ENCODE peak calls at places on chromosomes 7 and 10, in eight cellular contexts. R, N, L, S, B, A, E and G are unnamed samples.

GRCh38 chr10:48605264-48605615 is 367 bp upstream of the ARHGAP22 start:
- DNase-seq in R (no peak), N (no peak), L (no peak), S (no peak), B (no peak), A (no peak), E (no peak), G (no peak)

GRCh38 chr10:14602807-14603538 is 171.7 kb downstream of the FAM107B start:
- DNase-seq in R (no peak), N (no peak), L (no peak), S (peak), B (no peak), A (no peak), E (no peak), G (peak)

GRCh38 chr10:120490288-120490687 is 33.3 kb downstream of the PLPP4 start:
- DNase-seq in R (peak), N (no peak), L (no peak), S (no peak), B (no peak), A (no peak), E (no peak), G (no peak)

GRCh38 chr7:83452256-83452655 is 196.7 kb downstream of the SEMA3E start:
- DNase-seq in R (no peak), N (no peak), L (no peak), S (no peak), B (no peak), A (no peak), E (no peak), G (no peak)

GRCh38 chr10:93991596-93992284 is 2.0 kb upstream of the PLCE1 start:
- DNase-seq in R (peak), N (no peak), L (no peak), S (peak), B (no peak), A (peak), E (no peak), G (peak)

GRCh38 chr10:62036186-62037081 is 134.9 kb downstream of the ARID5B start:
- DNase-seq in R (peak), N (no peak), L (no peak), S (no peak), B (no peak), A (no peak), E (no peak), G (no peak)

GRCh38 chr7:102872460-102872859 is 40.3 kb upstream of the LRRC17 start:
- DNase-seq in R (peak), N (no peak), L (no peak), S (peak), B (no peak), A (no peak), E (no peak), G (no peak)

GRCh38 chr7:106094780-106095179 is 17.3 kb downstream of the SYPL1 start:
- DNase-seq in R (no peak), N (no peak), L (no peak), S (no peak), B (no peak), A (no peak), E (no peak), G (no peak)

GRCh38 chr10:43204943-43205671 is 61.8 kb downstream of the RASGEF1A start:
- DNase-seq in R (peak), N (peak), L (no peak), S (peak), B (peak), A (peak), E (peak), G (peak)

GRCh38 chr7:83613232-83613631 is 35.7 kb downstream of the SEMA3E start:
- DNase-seq in R (peak), N (no peak), L (no peak), S (no peak), B (no peak), A (no peak), E (no peak), G (no peak)

GRCh38 chr7:75915416-75916156 is 631 bp downstream of the POR start:
- DNase-seq in R (peak), N (no peak), L (no peak), S (peak), B (no peak), A (peak), E (no peak), G (no peak)

GRCh38 chr7:50832744-50833143 is 50.0 kb upstream of the GRB10 start:
- DNase-seq in R (peak), N (no peak), L (no peak), S (peak), B (no peak), A (no peak), E (no peak), G (no peak)

GRCh38 chr7:108109216-108109908 is 20.8 kb downstream of the LAMB4 start:
- DNase-seq in R (no peak), N (no peak), L (no peak), S (no peak), B (no peak), A (no peak), E (no peak), G (no peak)
- TF ChIP-seq CTCF in R (peak), N (peak), L (no peak), S (peak), B (peak), A (no peak), E (peak), G (no peak)

GRCh38 chr10:70381491-70382421 is 669 bp downstream of the LRRC20 start:
- DNase-seq in R (peak), N (no peak), L (no peak), S (peak), B (no peak), A (peak), E (peak), G (peak)
- TF ChIP-seq CTCF in R (no peak), N (no peak), L (no peak), S (no peak), B (no peak), A (no peak), E (no peak), G (no peak)

DNA sequence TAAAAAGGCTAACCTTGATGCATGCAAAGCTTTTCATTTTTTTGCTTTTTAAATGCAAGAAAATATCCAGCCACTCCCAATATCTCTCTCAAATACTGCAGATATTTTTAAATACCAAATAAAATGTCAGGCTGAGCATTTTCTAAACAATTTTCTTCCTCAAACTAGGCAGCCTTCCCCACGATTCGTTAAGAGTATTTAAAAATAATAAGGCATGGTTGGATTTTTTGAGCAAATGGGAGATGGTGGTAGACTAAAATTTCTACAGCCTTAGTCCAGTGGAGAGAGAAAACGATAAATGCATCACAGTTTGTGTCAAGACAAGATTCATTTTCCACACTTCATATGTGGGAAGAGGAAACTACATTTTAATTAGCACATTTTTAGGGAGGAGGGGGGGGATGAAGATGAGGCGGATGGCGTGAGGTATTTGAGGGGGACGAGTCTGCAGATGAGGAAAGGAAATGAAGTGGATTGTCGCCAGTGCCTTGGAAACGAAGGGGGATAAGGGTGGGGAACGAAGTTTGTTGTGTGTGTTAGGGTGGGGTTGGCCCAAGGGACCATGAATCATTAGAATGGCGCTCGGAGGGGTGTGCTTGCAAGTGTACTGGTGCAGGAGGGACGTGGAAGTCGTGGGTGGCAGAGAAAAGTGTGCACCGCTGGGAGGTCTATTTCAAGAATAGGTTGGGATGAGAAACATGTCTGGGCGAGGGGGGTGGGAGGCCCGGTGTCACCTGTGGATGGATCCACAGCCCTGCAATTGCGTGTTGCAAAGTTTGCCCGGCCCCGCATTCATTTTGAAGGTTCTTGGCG is 1.2 kb upstream of the ADD3 start:
- DNase-seq in R (peak), N (no peak), L (no peak), S (peak), B (no peak), A (peak), E (no peak), G (peak)
- TF ChIP-seq CTCF in R (no peak), N (no peak), L (no peak), S (no peak), B (no peak), A (no peak), E (no peak), G (no peak)

GRCh38 chr10:86687750-86688149 is 19.4 kb downstream of the LDB3 start:
- DNase-seq in R (peak), N (no peak), L (no peak), S (peak), B (peak), A (no peak), E (no peak), G (no peak)

GRCh38 chr10:86689146-86689545 is 20.8 kb downstream of the LDB3 start:
- DNase-seq in R (no peak), N (no peak), L (no peak), S (no peak), B (no peak), A (no peak), E (no peak), G (no peak)

GRCh38 chr10:86686972-86687371 is 18.7 kb downstream of the LDB3 start:
- DNase-seq in R (no peak), N (no peak), L (no peak), S (no peak), B (no peak), A (no peak), E (no peak), G (no peak)

GRCh38 chr10:86690231-86690630 is 21.9 kb downstream of the LDB3 start:
- DNase-seq in R (no peak), N (no peak), L (no peak), S (no peak), B (no peak), A (no peak), E (no peak), G (no peak)

DNA sequence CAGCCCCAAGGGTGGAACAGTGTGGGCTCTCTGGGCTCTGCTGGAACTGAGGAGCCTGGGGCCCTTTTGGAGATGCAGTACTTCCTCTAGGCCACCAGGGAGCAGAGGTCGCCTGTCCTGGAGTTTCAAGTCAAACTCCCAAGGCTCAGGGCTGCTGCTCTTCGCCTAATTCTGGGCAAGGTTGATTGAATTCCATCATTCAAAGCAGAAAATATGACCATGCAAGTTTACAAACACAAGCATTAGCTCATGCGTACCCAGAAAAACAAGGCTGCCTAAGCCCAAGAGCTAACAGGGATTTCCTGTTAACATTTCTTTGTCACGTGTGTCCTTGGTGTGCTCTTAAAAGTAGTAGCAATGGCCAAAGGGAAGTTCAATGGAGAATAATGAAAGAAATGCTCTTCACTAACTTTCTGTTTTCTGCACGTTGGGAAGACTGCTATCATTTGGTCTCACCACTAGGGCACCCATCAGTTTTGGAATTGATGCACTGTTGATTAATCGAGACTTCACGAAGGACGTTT is 20.1 kb downstream of the LDB3 start:
- DNase-seq in R (peak), N (peak), L (peak), S (peak), B (peak), A (peak), E (no peak), G (no peak)
- TF ChIP-seq CTCF in R (peak), N (peak), L (peak), S (peak), B (peak), A (peak), E (peak), G (peak)

DNA sequence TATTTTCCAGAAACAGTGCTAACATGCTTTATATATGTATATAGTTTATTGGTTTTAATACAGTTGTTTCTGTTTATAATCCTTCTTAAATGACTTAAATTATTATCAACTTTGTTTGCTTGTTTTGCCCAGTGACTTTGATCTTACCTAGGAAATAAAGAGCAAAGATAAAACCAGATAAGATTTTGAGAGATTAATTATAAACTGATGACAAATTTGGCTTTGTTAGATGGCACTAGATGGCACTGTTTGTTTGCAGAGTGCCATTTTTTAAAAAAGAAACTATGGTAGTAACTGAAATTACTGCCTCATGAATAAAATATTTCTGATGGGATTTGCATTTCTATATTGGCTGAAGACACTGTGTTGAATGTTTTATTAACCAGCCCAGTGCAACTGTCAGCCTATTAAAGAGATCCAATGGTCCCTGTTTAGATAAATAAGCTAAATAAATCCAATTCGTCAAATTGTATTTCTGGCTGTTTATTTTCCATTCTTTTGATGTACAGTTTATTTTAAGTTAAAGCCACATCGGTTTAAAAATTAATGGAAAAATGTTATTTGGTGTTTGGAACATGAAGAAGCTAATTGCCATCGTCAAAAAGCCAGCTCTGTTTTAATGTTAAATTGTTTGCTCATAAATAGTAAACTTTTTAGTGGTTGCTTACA is 28.7 kb downstream of the VTI1A start:
- DNase-seq in R (peak), N (no peak), L (no peak), S (peak), B (no peak), A (no peak), E (no peak), G (no peak)
- TF ChIP-seq CTCF in R (peak), N (no peak), L (no peak), S (peak), B (peak), A (no peak), E (peak), G (no peak)

GRCh38 chr7:20200965-20201364 is 16.2 kb downstream of the MACC1 start:
- DNase-seq in R (no peak), N (no peak), L (no peak), S (no peak), B (no peak), A (no peak), E (no peak), G (no peak)

GRCh38 chr7:20200361-20200760 is 16.8 kb downstream of the MACC1 start:
- DNase-seq in R (no peak), N (no peak), L (no peak), S (no peak), B (no peak), A (no peak), E (no peak), G (no peak)

GRCh38 chr7:20197837-20198236 is 19.3 kb downstream of the MACC1 start:
- DNase-seq in R (no peak), N (no peak), L (no peak), S (peak), B (no peak), A (no peak), E (no peak), G (no peak)

GRCh38 chr7:20198295-20198694 is 18.9 kb downstream of the MACC1 start:
- DNase-seq in R (no peak), N (no peak), L (no peak), S (peak), B (no peak), A (no peak), E (no peak), G (no peak)

DNA sequence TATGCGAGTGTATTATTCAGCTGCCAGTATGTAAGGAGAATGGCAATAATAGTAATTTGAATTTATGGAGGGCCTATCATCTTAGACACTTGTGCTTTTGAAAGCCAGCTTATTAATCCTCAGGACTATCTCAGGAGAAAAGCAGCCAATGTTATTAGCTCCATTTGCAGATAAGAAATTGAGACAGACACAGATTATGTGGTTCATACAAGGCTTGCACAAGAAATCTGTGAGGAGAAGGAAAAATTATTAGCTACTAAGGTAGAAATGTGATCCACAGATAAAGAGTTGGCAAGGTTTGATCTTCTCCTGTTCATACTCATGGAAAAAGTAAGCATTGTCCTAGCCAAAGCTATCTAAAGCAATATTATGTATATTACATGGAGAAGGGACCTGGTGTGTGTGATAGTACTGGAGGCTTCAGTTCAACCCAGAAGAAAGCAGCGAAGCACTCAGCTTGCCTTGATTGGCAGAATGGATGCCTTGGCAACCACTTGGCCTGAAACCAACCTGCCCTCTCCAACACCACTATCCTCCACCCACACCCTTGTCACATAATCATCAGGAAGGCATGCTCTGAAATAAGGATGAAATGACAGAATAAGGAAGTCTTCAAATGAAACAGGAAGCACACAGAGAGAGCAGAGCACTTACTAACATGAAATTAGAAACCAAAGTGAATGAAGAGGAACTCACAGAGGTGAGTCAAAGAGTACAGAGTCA is 18.0 kb downstream of the MACC1 start:
- DNase-seq in R (peak), N (peak), L (no peak), S (peak), B (peak), A (no peak), E (peak), G (no peak)
- TF ChIP-seq CTCF in R (no peak), N (no peak), L (no peak), S (no peak), B (no peak), A (no peak), E (no peak), G (no peak)

DNA sequence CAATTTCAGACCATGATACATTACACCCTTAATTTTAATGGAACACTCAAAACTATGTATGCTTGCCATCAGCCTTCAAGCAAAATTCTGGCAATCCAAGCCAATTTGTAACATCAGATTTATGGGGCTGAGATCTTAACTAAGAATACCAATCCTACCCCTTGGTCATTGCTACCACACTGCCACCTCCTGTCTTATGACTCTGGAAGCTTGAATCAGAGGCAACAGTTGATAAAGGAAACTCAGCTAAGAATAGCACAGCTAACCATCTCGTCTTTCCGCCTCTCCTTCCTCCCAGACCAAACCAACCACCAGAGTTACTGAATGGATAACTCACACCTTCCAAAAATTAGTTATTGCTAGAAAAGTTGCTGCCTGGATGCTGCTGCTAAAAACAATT is 7.4 kb downstream of the IGF2BP3 start:
- DNase-seq in R (peak), N (no peak), L (no peak), S (peak), B (no peak), A (peak), E (no peak), G (no peak)
- TF ChIP-seq CTCF in R (peak), N (no peak), L (peak), S (peak), B (peak), A (no peak), E (peak), G (no peak)

DNA sequence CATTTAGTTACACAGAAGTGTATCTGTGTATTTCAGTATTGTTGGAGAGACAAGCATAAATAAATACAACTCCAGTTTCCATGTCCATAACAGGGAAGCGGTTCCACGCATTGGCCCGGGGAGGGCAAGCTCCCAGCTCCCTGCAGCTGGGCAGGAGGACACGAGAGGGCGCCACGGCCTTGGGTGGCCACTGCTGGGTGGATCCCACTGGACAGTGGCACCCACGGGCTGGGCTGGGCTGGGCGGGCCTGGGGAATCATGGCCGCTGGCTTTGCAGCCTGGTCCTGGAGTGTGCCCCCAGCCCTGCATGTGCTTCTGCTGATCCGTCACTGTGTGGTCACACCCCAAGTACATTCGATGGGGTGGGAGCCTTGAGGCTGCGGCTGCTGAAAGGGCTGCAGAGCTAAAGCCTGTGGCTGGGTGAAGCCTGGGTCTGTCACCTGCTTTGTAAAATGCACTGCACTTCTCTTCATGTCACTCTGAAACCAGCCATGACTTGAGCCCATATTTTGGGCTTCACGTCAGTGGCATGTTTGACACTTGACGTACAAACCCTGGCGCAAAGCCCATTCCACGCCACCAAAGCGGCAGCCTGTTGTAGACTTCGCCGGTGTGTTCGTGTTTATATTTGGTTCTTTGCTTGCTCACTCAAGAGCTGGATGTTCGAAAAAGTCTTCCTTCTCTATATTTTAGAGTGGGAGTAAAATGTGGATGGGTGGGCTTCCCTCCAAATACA is 27.5 kb downstream of the LRRC27 start:
- DNase-seq in R (no peak), N (no peak), L (no peak), S (no peak), B (no peak), A (no peak), E (peak), G (no peak)
- TF ChIP-seq CTCF in R (no peak), N (no peak), L (no peak), S (no peak), B (no peak), A (no peak), E (peak), G (no peak)